ENCODE peak calls at places on chromosomes 7 and 10, in ten cellular contexts. R is PC-3, U is uterus, F is fibroblast of lung, N is suprapubic skin, G is cardiac muscle cell, T is Peyer's patch, C is dorsolateral prefrontal cortex, O is A673, A is tibial nerve. Q is an unnamed sample.

GRCh38 chr7:122262246-122262645 is 42.3 kb downstream of the FEZF1 start:
- DNase-seq in R (no peak), U (no peak), F (no peak), N (no peak), G (no peak), T (no peak), C (no peak), O (no peak), A (no peak), Q (no peak)

GRCh38 chr10:124678566-124679240 is 65.5 kb downstream of the FAM53B start:
- DNase-seq in R (no peak), U (no peak), F (no peak), N (no peak), G (no peak), T (no peak), C (no peak), O (no peak), A (no peak), Q (no peak)

GRCh38 chr7:17436126-17436525 is 137.7 kb downstream of the AHR start:
- DNase-seq in R (no peak), U (no peak), F (no peak), N (no peak), G (no peak), T (no peak), C (no peak), O (no peak), A (no peak), Q (no peak)

GRCh38 chr7:112152186-112152585 is 54.0 kb downstream of the DOCK4 start:
- DNase-seq in R (no peak), U (no peak), F (no peak), N (no peak), G (no peak), T (no peak), C (no peak), O (peak; percentile 48), A (no peak), Q (no peak)

GRCh38 chr10:131211965-131212619 is 99.4 kb downstream of the TCERG1L start:
- DNase-seq in R (no peak), U (no peak), F (no peak), N (peak; percentile 47), G (no peak), T (no peak), C (no peak), O (no peak), A (no peak), Q (no peak)

GRCh38 chr10:58593008-58593407 is 80.3 kb downstream of the BICC1 start:
- DNase-seq in R (no peak), U (no peak), F (no peak), N (no peak), G (no peak), T (no peak), C (no peak), O (no peak), A (no peak), Q (no peak)

GRCh38 chr10:10804061-10804460 is 213.6 kb upstream of the CELF2 start:
- DNase-seq in R (no peak), U (no peak), F (no peak), N (no peak), G (no peak), T (no peak), C (no peak), O (no peak), A (no peak), Q (no peak)

GRCh38 chr10:101146392-101147251 is 15.5 kb downstream of the TLX1 start:
- DNase-seq in R (peak; percentile 23), U (no peak), F (no peak), N (no peak), G (no peak), T (no peak), C (no peak), O (peak; percentile 35), A (no peak), Q (peak; percentile 79)

GRCh38 chr7:117715784-117716445 is 157.3 kb downstream of the CTTNBP2 start:
- DNase-seq in R (peak; percentile 72), U (no peak), F (peak; percentile 52), N (no peak), G (peak; percentile 68), T (no peak), C (peak; percentile 25), O (peak; percentile 78), A (no peak), Q (peak; percentile 84)

GRCh38 chr10:47409171-47409865 is 25.2 kb upstream of the ZNF488 start:
- DNase-seq in R (no peak), U (no peak), F (no peak), N (no peak), G (no peak), T (peak; percentile 40), C (no peak), O (no peak), A (no peak), Q (no peak)

GRCh38 chr10:543131-543530 is 146.3 kb downstream of the DIP2C start:
- DNase-seq in R (no peak), U (no peak), F (no peak), N (no peak), G (no peak), T (no peak), C (no peak), O (peak; percentile 37), A (no peak), Q (no peak)

GRCh38 chr10:75742355-75742754 is 310.9 kb downstream of the LRMDA start:
- DNase-seq in R (no peak), U (no peak), F (no peak), N (no peak), G (no peak), T (no peak), C (no peak), O (no peak), A (no peak), Q (no peak)

GRCh38 chr7:100080895-100081534 is 508 bp downstream of the ZNF3 start:
- DNase-seq in R (peak; percentile 25), U (no peak), F (peak; percentile 31), N (no peak), G (peak; percentile 34), T (no peak), C (no peak), O (no peak), A (no peak), Q (peak; percentile 61)

GRCh38 chr10:60917331-60918280 is 26.4 kb downstream of the RHOBTB1 start:
- DNase-seq in R (no peak), U (no peak), F (peak; percentile 70), N (no peak), G (no peak), T (no peak), C (no peak), O (no peak), A (no peak), Q (no peak)

GRCh38 chr7:140201393-140201792 is 24.6 kb upstream of the KDM7A start:
- DNase-seq in R (no peak), U (no peak), F (no peak), N (no peak), G (no peak), T (no peak), C (no peak), O (no peak), A (no peak), Q (peak; percentile 57)

GRCh38 chr7:140197218-140197890 is 20.6 kb upstream of the KDM7A start:
- DNase-seq in R (no peak), U (no peak), F (no peak), N (no peak), G (no peak), T (no peak), C (no peak), O (no peak), A (no peak), Q (peak; percentile 21)

GRCh38 chr7:140203556-140203955 is 26.8 kb upstream of the KDM7A start:
- DNase-seq in R (no peak), U (no peak), F (no peak), N (no peak), G (no peak), T (no peak), C (no peak), O (no peak), A (no peak), Q (no peak)

GRCh38 chr7:140197938-140198337 is 21.2 kb upstream of the KDM7A start:
- DNase-seq in R (no peak), U (no peak), F (no peak), N (no peak), G (no peak), T (no peak), C (no peak), O (no peak), A (no peak), Q (no peak)

GRCh38 chr7:140200102-140200989 is 23.6 kb upstream of the KDM7A start:
- DNase-seq in R (peak; percentile 37), U (no peak), F (peak; percentile 59), N (peak; percentile 83), G (no peak), T (no peak), C (no peak), O (no peak), A (peak; percentile 33), Q (no peak)
- H3K27ac ChIP-seq in R (no peak overlapping the region), U (no peak overlapping the region), F (no peak overlapping the region), N (peak overlapping the region; percentile 73), G (no peak overlapping the region), T (no peak overlapping the region), C (no peak overlapping the region), O (no peak overlapping the region), A (no peak overlapping the region), Q (no peak overlapping the region)

DNA sequence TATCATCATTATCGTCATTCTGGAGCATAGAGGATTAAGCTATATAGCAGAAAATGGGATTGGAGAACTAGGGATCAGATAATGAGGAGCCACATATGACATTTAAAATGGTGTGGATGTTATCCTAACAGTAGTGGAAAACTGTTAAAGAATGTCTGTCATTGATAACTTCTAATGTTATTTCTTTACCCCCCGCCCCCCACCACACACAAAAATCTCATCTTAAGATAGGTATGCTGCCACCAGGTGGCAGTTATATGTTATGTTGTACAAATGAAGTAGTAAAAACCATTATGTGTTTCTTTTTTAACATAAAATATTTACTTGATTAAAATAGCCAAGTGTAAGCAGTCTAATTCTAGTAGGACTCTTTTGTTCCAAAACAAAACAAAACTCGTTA is 13.0 kb downstream of the AKAP9 start:
- DNase-seq in R (peak; percentile 18), U (no peak), F (peak; percentile 22), N (no peak), G (no peak), T (no peak), C (no peak), O (no peak), A (no peak), Q (peak; percentile 11)
- TF ChIP-seq CTCF in R (peak; percentile 66), U (no peak), F (peak; percentile 10), N (no peak), G (peak; percentile 21), T (no peak), C (no peak), O (peak; percentile 54), A (no peak), Q (peak; percentile 33)

DNA sequence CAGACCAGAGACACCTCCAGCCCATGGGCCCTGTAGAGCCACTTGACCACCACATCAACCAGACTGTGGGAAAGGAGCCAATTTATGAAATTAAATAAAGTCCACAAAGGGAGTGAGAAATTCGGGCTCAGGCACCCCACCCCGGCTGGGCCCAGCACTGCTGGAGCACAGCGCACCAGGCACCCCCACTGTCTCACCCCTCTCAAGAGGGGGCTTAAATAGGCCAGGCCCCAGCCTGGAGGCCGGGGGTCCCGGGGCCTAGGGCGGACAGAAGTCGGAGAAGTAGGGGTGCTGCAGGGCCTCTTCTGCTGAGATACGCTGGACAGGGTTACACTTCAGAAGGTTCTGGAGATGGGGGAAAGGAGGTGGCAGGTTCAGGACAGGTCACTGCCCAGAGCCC is 3.9 kb downstream of the CDK5 start:
- DNase-seq in R (no peak), U (no peak), F (no peak), N (no peak), G (no peak), T (no peak), C (no peak), O (no peak), A (no peak), Q (no peak)
- H3K27ac ChIP-seq in R (no peak overlapping the region), U (no peak overlapping the region), F (no peak overlapping the region), N (no peak overlapping the region), G (no peak overlapping the region), T (no peak overlapping the region), C (no peak overlapping the region), O (no peak overlapping the region), A (no peak overlapping the region), Q (no peak overlapping the region)

GRCh38 chr7:132858251-132858650 is 223.6 kb downstream of the CHCHD3 start:
- DNase-seq in R (no peak), U (no peak), F (no peak), N (no peak), G (no peak), T (no peak), C (no peak), O (no peak), A (no peak), Q (no peak)
- TF ChIP-seq CTCF in R (no peak), U (no peak), F (no peak), N (no peak), G (no peak), T (no peak), C (no peak), O (no peak), A (no peak), Q (no peak)